ENCODE peak calls at places on chromosomes 3 and 15, in ten cellular contexts. U, G, Z, I, E, O, Q, H, A and P are unnamed samples.

GRCh38 chr15:63870403-63871209 is 36.9 kb upstream of the HERC1 start:
- DNase-seq in U (no peak), G (peak), Z (peak), I (peak), E (no peak), O (no peak), Q (peak), H (no peak), A (peak), P (peak)

GRCh38 chr3:65919841-65920240 is 118.9 kb downstream of the MAGI1 start:
- DNase-seq in U (no peak), G (no peak), Z (no peak), I (no peak), E (no peak), O (no peak), Q (no peak), H (no peak), A (no peak), P (peak)

GRCh38 chr3:5095879-5096278 is 26.2 kb upstream of the ARL8B start:
- DNase-seq in U (peak), G (peak), Z (no peak), I (no peak), E (no peak), O (no peak), Q (no peak), H (no peak), A (no peak), P (peak)

GRCh38 chr3:115615001-115615447 is 8.3 kb upstream of the GAP43 start:
- DNase-seq in U (no peak), G (peak), Z (peak), I (no peak), E (no peak), O (no peak), Q (peak), H (no peak), A (peak), P (peak)

GRCh38 chr3:86995537-86995936 is 4.6 kb upstream of the VGLL3 start:
- DNase-seq in U (no peak), G (peak), Z (no peak), I (no peak), E (no peak), O (no peak), Q (no peak), H (no peak), A (peak), P (peak)

GRCh38 chr3:195001261-195001660 is 269.7 kb downstream of the XXYLT1 start:
- DNase-seq in U (no peak), G (no peak), Z (no peak), I (no peak), E (peak), O (no peak), Q (no peak), H (no peak), A (no peak), P (no peak)

GRCh38 chr3:46693038-46693896 is at the start of gene ALS2CL:
- DNase-seq in U (peak), G (no peak), Z (peak), I (peak), E (peak), O (peak), Q (peak), H (peak), A (peak), P (no peak)

GRCh38 chr3:15309662-15310335 is 22.6 kb downstream of the SH3BP5 start:
- DNase-seq in U (no peak), G (no peak), Z (no peak), I (no peak), E (no peak), O (peak), Q (no peak), H (no peak), A (no peak), P (no peak)

GRCh38 chr3:8959683-8960082 is 3.6 kb downstream of the RAD18 start:
- DNase-seq in U (no peak), G (no peak), Z (no peak), I (no peak), E (no peak), O (no peak), Q (no peak), H (no peak), A (no peak), P (no peak)

GRCh38 chr15:26260517-26261133 is 397.5 kb upstream of the ATP10A start:
- DNase-seq in U (peak), G (peak), Z (peak), I (no peak), E (no peak), O (no peak), Q (peak), H (no peak), A (peak), P (no peak)

GRCh38 chr3:182989566-182989965 is 9.2 kb upstream of the DCUN1D1 start:
- DNase-seq in U (no peak), G (no peak), Z (peak), I (no peak), E (no peak), O (no peak), Q (no peak), H (no peak), A (no peak), P (no peak)

GRCh38 chr3:8574040-8574669 is 70.4 kb downstream of the SSUH2 start:
- DNase-seq in U (no peak), G (no peak), Z (no peak), I (no peak), E (no peak), O (no peak), Q (no peak), H (no peak), A (no peak), P (no peak)

GRCh38 chr3:29436612-29437313 is 155.9 kb downstream of the RBMS3 start:
- DNase-seq in U (no peak), G (no peak), Z (no peak), I (no peak), E (no peak), O (no peak), Q (no peak), H (no peak), A (no peak), P (no peak)

GRCh38 chr3:141405025-141405424 is 36.7 kb downstream of the ZBTB38 start:
- DNase-seq in U (no peak), G (peak), Z (no peak), I (no peak), E (no peak), O (no peak), Q (no peak), H (no peak), A (peak), P (peak)

GRCh38 chr3:87260270-87260669 is 16.1 kb downstream of the POU1F1 start:
- DNase-seq in U (peak), G (peak), Z (peak), I (no peak), E (no peak), O (no peak), Q (peak), H (peak), A (peak), P (peak)

GRCh38 chr3:29914861-29915524 is 634.1 kb downstream of the RBMS3 start:
- DNase-seq in U (no peak), G (peak), Z (no peak), I (no peak), E (no peak), O (no peak), Q (no peak), H (no peak), A (peak), P (peak)

GRCh38 chr3:66367979-66368378 is 132.8 kb downstream of the LRIG1 start:
- DNase-seq in U (no peak), G (no peak), Z (no peak), I (no peak), E (no peak), O (no peak), Q (no peak), H (no peak), A (no peak), P (no peak)

GRCh38 chr3:141243295-141243707 is 11.7 kb downstream of the PXYLP1 start:
- DNase-seq in U (peak), G (peak), Z (no peak), I (no peak), E (peak), O (no peak), Q (no peak), H (peak), A (peak), P (peak)

GRCh38 chr15:69784808-69785550 is 312.7 kb downstream of the TLE3 start:
- DNase-seq in U (no peak), G (no peak), Z (no peak), I (no peak), E (peak), O (no peak), Q (no peak), H (no peak), A (peak), P (peak)

GRCh38 chr3:105730973-105731372 is 137.8 kb downstream of the CBLB start:
- DNase-seq in U (no peak), G (peak), Z (no peak), I (no peak), E (no peak), O (no peak), Q (no peak), H (no peak), A (peak), P (peak)

GRCh38 chr15:74238984-74239645 is 3.0 kb downstream of the CCDC33 start:
- DNase-seq in U (no peak), G (no peak), Z (no peak), I (no peak), E (no peak), O (no peak), Q (no peak), H (no peak), A (no peak), P (no peak)

GRCh38 chr15:74027688-74028087 is 33.2 kb downstream of the PML start:
- DNase-seq in U (no peak), G (no peak), Z (no peak), I (no peak), E (no peak), O (no peak), Q (no peak), H (no peak), A (no peak), P (no peak)

GRCh38 chr3:134445631-134446030 is 40.2 kb downstream of the ANAPC13 start:
- DNase-seq in U (no peak), G (peak), Z (no peak), I (peak), E (no peak), O (no peak), Q (no peak), H (no peak), A (no peak), P (peak)

GRCh38 chr3:49716169-49716568 is 3.3 kb downstream of the AMIGO3 start:
- DNase-seq in U (no peak), G (no peak), Z (no peak), I (no peak), E (no peak), O (no peak), Q (no peak), H (no peak), A (no peak), P (no peak)

GRCh38 chr15:51327081-51327480 is 11.3 kb downstream of the CYP19A1 start:
- DNase-seq in U (no peak), G (no peak), Z (no peak), I (no peak), E (no peak), O (no peak), Q (no peak), H (no peak), A (no peak), P (no peak)

GRCh38 chr3:182568206-182568605 is 225.1 kb upstream of the ATP11B start:
- DNase-seq in U (no peak), G (no peak), Z (no peak), I (no peak), E (no peak), O (no peak), Q (no peak), H (no peak), A (no peak), P (peak)

GRCh38 chr3:18308096-18308495 is 117.0 kb downstream of the SATB1 start:
- DNase-seq in U (no peak), G (no peak), Z (no peak), I (no peak), E (no peak), O (no peak), Q (no peak), H (no peak), A (no peak), P (no peak)

GRCh38 chr3:114092151-114093000 is 35.8 kb downstream of the QTRT2 start:
- DNase-seq in U (no peak), G (no peak), Z (no peak), I (no peak), E (no peak), O (no peak), Q (no peak), H (no peak), A (no peak), P (peak)

GRCh38 chr3:134374791-134375541 is 719 bp upstream of the AMOTL2 start:
- DNase-seq in U (no peak), G (peak), Z (peak), I (no peak), E (no peak), O (no peak), Q (peak), H (no peak), A (peak), P (no peak)

GRCh38 chr3:105944281-105944680 is 75.5 kb upstream of the CBLB start:
- DNase-seq in U (no peak), G (peak), Z (no peak), I (no peak), E (no peak), O (no peak), Q (no peak), H (no peak), A (peak), P (peak)